ENCODE peak calls at places on chromosomes 4 and X, in four cellular contexts. U is A549, K is fibroblast of pulmonary artery, T is ovary. R is an unnamed sample.

GRCh38 chr4:2068198-2068470 is 9.0 kb downstream of the NAT8L start:
- DNase-seq in U (no peak), K (no peak), T (no peak), R (no peak)

GRCh38 chr4:47468686-47469365 is 5.3 kb upstream of the COMMD8 start:
- DNase-seq in U (no peak), K (peak), T (no peak), R (no peak)

GRCh38 chr4:155510771-155511170 is 134.0 kb upstream of the MAP9 start:
- DNase-seq in U (no peak), K (no peak), T (no peak), R (no peak)

GRCh38 chr4:153465145-153465544 is 1.0 kb upstream of the TMEM131L start:
- DNase-seq in U (no peak), K (no peak), T (no peak), R (no peak)

GRCh38 chr4:96713271-96713670 is 873.4 kb downstream of the PDHA2 start:
- DNase-seq in U (no peak), K (peak), T (no peak), R (no peak)

GRCh38 chr4:99180367-99181169 is 36.5 kb upstream of the ADH4 start:
- DNase-seq in U (no peak), K (peak), T (no peak), R (peak)

GRCh38 chr4:176676901-176677300 is 115.8 kb downstream of the VEGFC start:
- DNase-seq in U (no peak), K (no peak), T (no peak), R (no peak)

GRCh38 chrX:39873111-39873510 is 224.6 kb downstream of the BCOR start:
- DNase-seq in U (no peak), K (no peak), T (no peak), R (no peak)

GRCh38 chr4:124499266-124499665 is 213.3 kb downstream of the ANKRD50 start:
- DNase-seq in U (no peak), K (peak), T (no peak), R (no peak)

GRCh38 chr4:173194175-173194574 is 25.6 kb downstream of the GALNT7 start:
- DNase-seq in U (no peak), K (no peak), T (no peak), R (no peak)

GRCh38 chrX:129540068-129540653 is at the start of gene OCRL:
- DNase-seq in U (peak), K (peak), T (peak), R (no peak)

GRCh38 chrX:2828404-2829065 is at the start of gene GYG2:
- DNase-seq in U (no peak), K (peak), T (no peak), R (no peak)

GRCh38 chr4:168868856-168869201 is 141.2 kb downstream of the CBR4 start:
- DNase-seq in U (no peak), K (no peak), T (no peak), R (no peak)

GRCh38 chr4:20015825-20016224 is 235.9 kb upstream of the SLIT2 start:
- DNase-seq in U (no peak), K (no peak), T (no peak), R (no peak)

GRCh38 chr4:177450421-177451107 is 8.3 kb upstream of the AGA start:
- DNase-seq in U (no peak), K (peak), T (no peak), R (no peak)

GRCh38 chr4:127501103-127501502 is 131.7 kb upstream of the INTU start:
- DNase-seq in U (no peak), K (peak), T (no peak), R (no peak)

GRCh38 chrX:154013614-154014360 is 5.9 kb downstream of the IRAK1 start:
- DNase-seq in U (peak), K (peak), T (no peak), R (no peak)

GRCh38 chrX:97847885-97848679 is 964.4 kb downstream of the RPA4 start:
- DNase-seq in U (no peak), K (no peak), T (no peak), R (no peak)

GRCh38 chrX:74349387-74349786 is 45.4 kb downstream of the ZCCHC13 start:
- DNase-seq in U (no peak), K (peak), T (no peak), R (peak)

GRCh38 chr4:123127218-123127617 is 204.8 kb upstream of the NUDT6 start:
- DNase-seq in U (no peak), K (peak), T (no peak), R (no peak)
- TF ChIP-seq CTCF in U (peak), K (peak), T (no peak), R (peak)

GRCh38 chr4:76430519-76431388 is 4.3 kb upstream of the SHROOM3 start:
- DNase-seq in U (peak), K (peak), T (no peak), R (peak)
- TF ChIP-seq CTCF in U (peak), K (peak), T (no peak), R (peak)

DNA sequence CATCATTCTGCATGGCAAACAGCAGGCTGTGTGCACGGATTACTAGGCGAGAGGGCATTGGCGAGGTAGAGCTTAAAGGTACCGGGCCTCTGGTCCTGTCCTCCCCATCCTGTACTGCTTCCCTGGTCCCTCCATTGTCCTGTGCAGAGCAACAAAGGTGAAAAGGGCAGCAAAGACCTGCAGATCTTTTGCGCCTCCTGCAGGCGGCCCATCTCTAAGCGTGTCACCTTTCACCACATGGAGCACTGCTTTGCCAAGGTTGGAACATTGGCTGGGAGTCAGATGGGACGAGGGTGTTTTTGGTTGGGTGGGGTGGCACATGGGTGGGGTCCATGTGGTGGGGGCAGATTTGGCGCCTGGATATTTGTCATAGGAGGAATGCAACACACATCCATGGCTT is 64.7 kb upstream of the UXT start:
- DNase-seq in U (no peak), K (no peak), T (no peak), R (no peak)
- TF ChIP-seq CTCF in U (no peak), K (no peak), T (no peak), R (peak)

GRCh38 chrX:21799767-21800166 is 39.6 kb upstream of the MBTPS2 start:
- DNase-seq in U (no peak), K (no peak), T (no peak), R (no peak)
- TF ChIP-seq CTCF in U (no peak), K (no peak), T (no peak), R (no peak)

GRCh38 chr4:174222266-174222872 is 61.1 kb downstream of the FBXO8 start:
- DNase-seq in U (no peak), K (peak), T (no peak), R (no peak)
- TF ChIP-seq CTCF in U (peak), K (peak), T (peak), R (peak)

DNA sequence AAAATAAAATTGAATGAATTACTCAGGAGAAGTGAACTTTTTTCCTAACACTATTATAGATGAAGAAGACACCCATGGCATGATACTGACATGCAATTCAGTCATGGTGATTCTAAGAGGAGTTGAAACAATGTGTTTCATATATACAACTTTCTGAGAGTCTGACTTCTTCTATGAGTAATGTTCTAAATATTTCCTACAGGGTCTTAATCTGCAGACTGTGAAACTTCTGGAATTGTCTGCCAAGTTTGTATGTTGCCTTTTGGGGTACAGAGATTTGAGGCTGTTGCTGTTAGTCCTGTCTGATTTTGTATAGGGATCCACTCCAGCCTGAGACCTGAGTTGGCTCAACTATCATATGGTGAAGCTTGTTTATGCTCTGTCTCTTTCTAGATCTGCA is 160.6 kb upstream of the GATB start:
- DNase-seq in U (no peak), K (no peak), T (no peak), R (no peak)
- TF ChIP-seq CTCF in U (no peak), K (no peak), T (no peak), R (no peak)

GRCh38 chr4:29578329-29578728 is 1141.8 kb upstream of the PCDH7 start:
- DNase-seq in U (no peak), K (no peak), T (no peak), R (no peak)
- TF ChIP-seq CTCF in U (no peak), K (no peak), T (no peak), R (no peak)